ENCODE peak calls at places on chromosomes 3 and 15, in six cellular contexts. X is K562, C is HCT116, Z is GM23338, B is SK-N-SH, M is HepG2. Q is an unnamed sample. For H3K27me3, the result is how much of the 10 kb centered on the place peaks cover.

GRCh38 chr3:25817107-25817506 is 27.2 kb downstream of the OXSM start:
- DNase-seq in M (no peak), C (no peak), Z (no peak), B (no peak), X (no peak), Q (no peak)

GRCh38 chr3:55485208-55485791 is 1.8 kb downstream of the WNT5A start:
- DNase-seq in B (peak), M (peak), X (peak), C (no peak), Z (peak), Q (peak)

GRCh38 chr3:37338500-37338899 is 164.1 kb upstream of the LRRFIP2 start:
- DNase-seq in Z (no peak), X (no peak), C (no peak), B (no peak), M (no peak), Q (peak)

GRCh38 chr15:23642413-23643044 is 5.1 kb downstream of the MAGEL2 start:
- DNase-seq in Z (peak), C (peak), X (peak), M (peak), B (peak), Q (peak)

GRCh38 chr3:46845860-46846623 is 17.2 kb downstream of the MYL3 start:
- DNase-seq in Z (peak), C (no peak), B (peak), M (no peak), X (peak), Q (peak)

GRCh38 chr3:106542101-106542769 is 673.4 kb upstream of the CBLB start:
- DNase-seq in B (no peak), Z (peak), M (no peak), X (no peak), C (no peak), Q (no peak)

GRCh38 chr3:23404241-23404640 is 201.1 kb downstream of the UBE2E2 start:
- DNase-seq in M (no peak), X (no peak), Z (no peak), C (no peak), B (no peak), Q (no peak)

GRCh38 chr3:118501152-118501551 is 533.5 kb downstream of the IGSF11 start:
- DNase-seq in X (no peak), B (peak), M (peak), C (peak), Z (peak), Q (no peak)

GRCh38 chr15:32683906-32684584 is 33.8 kb upstream of the GREM1 start:
- DNase-seq in C (no peak), Z (no peak), M (no peak), B (no peak), X (no peak), Q (peak)

GRCh38 chr15:99738047-99738847 is 5.0 kb upstream of the LYSMD4 start:
- DNase-seq in Z (no peak), M (peak), B (no peak), X (peak), C (no peak), Q (no peak)

GRCh38 chr3:69080233-69080644 is at the start of gene UBA3:
- DNase-seq in X (peak), C (peak), Z (peak), M (peak), B (peak), Q (peak)

GRCh38 chr3:12227833-12228232 is 61.0 kb upstream of the PPARG start:
- DNase-seq in X (no peak), C (no peak), M (no peak), B (no peak), Z (no peak), Q (no peak)

GRCh38 chr3:10228248-10228950 is 19.9 kb upstream of the TATDN2 start:
- DNase-seq in M (no peak), B (no peak), X (no peak), C (no peak), Z (no peak), Q (peak)

GRCh38 chr3:129323651-129324294 is 45.1 kb downstream of the HMCES start:
- DNase-seq in X (peak), C (no peak), B (no peak), Z (no peak), M (no peak), Q (no peak)

GRCh38 chr15:66172339-66172980 is 81.1 kb downstream of the MEGF11 start:
- DNase-seq in M (no peak), X (no peak), B (no peak), Z (no peak), C (no peak), Q (no peak)

GRCh38 chr15:75663931-75664421 is 16.3 kb downstream of the SNX33 start:
- DNase-seq in X (no peak), Z (no peak), B (no peak), C (no peak), M (no peak), Q (no peak)

GRCh38 chr15:52011711-52012144 is 7.3 kb upstream of the MAPK6 start:
- DNase-seq in B (no peak), X (no peak), M (peak), Z (no peak), C (no peak), Q (no peak)

GRCh38 chr3:56025316-56025715 is 443.0 kb downstream of the ERC2 start:
- DNase-seq in X (no peak), Z (no peak), C (no peak), B (no peak), M (no peak), Q (no peak)

GRCh38 chr3:169661567-169662214 is 1.8 kb downstream of the MECOM start:
- DNase-seq in M (no peak), B (peak), Z (peak), C (no peak), X (no peak), Q (no peak)

GRCh38 chr3:149243540-149243939 is 21.9 kb upstream of the CP start:
- DNase-seq in B (no peak), X (no peak), C (no peak), Z (no peak), M (no peak), Q (no peak)

GRCh38 chr15:77538793-77539487 is 93.8 kb downstream of the LINGO1 start:
- DNase-seq in B (no peak), Z (no peak), M (no peak), X (no peak), C (no peak), Q (no peak)

GRCh38 chr3:64398431-64398830 is 173.2 kb upstream of the PRICKLE2 start:
- DNase-seq in B (no peak), Z (no peak), M (no peak), C (no peak), X (no peak), Q (no peak)

GRCh38 chr15:78605680-78606079 is 15.1 kb downstream of the CHRNA3 start:
- DNase-seq in M (no peak), Z (no peak), B (no peak), X (no peak), C (no peak), Q (no peak)

GRCh38 chr15:44584162-44584749 is 47.3 kb downstream of the EIF3J start:
- DNase-seq in M (peak), X (peak), B (peak), C (peak), Z (peak), Q (no peak)

GRCh38 chr15:71424765-71425164 is 309.5 kb downstream of the THSD4 start:
- DNase-seq in Z (no peak), B (no peak), C (no peak), M (no peak), X (no peak), Q (no peak)

GRCh38 chr3:190077646-190078045 is 43.1 kb downstream of the P3H2 start:
- DNase-seq in X (no peak), Z (no peak), C (no peak), B (no peak), M (no peak), Q (no peak)

GRCh38 chr3:110773413-110773954 is 298.1 kb upstream of the NECTIN3 start:
- DNase-seq in M (peak), X (no peak), B (no peak), Z (no peak), C (peak), Q (no peak)

GRCh38 chr3:171380084-171380483 is 80.1 kb downstream of the TNIK start:
- DNase-seq in M (no peak), C (no peak), X (no peak), B (no peak), Z (no peak), Q (no peak)

GRCh38 chr3:196192036-196193001 is 18.9 kb downstream of the ZDHHC19 start:
- DNase-seq in B (peak), C (no peak), Z (peak), M (peak), X (peak), Q (peak)

GRCh38 chr15:25171111-25171811 is 216.5 kb downstream of the SNRPN start:
- DNase-seq in Z (no peak), X (no peak), B (no peak), M (no peak), C (no peak), Q (no peak)

GRCh38 chr15:79329186-79329611 is 18.3 kb downstream of the TMED3 start:
- DNase-seq in B (no peak), C (no peak), X (peak), Z (no peak), M (peak), Q (no peak)

GRCh38 chr3:170232266-170232665 is 10.0 kb downstream of the PRKCI start:
- DNase-seq in X (no peak), C (no peak), Z (no peak), M (no peak), B (no peak), Q (no peak)

GRCh38 chr3:40079203-40079844 is 230.2 kb upstream of the EIF1B start:
- DNase-seq in B (no peak), M (peak), C (no peak), X (no peak), Z (peak), Q (no peak)

GRCh38 chr3:49132437-49133225 is at the start of gene LAMB2:
- DNase-seq in X (peak), B (peak), Z (peak), C (peak), M (peak), Q (no peak)

GRCh38 chr3:194009019-194009418 is 126.9 kb upstream of the HES1 start:
- DNase-seq in Z (peak), M (no peak), C (no peak), X (no peak), B (no peak), Q (no peak)

GRCh38 chr15:42832577-42832976 is 88.0 kb downstream of the TTBK2 start:
- DNase-seq in B (no peak), Z (no peak), X (no peak), M (no peak), C (peak), Q (no peak)

GRCh38 chr15:70241031-70241430 is 143.3 kb upstream of the TLE3 start:
- DNase-seq in C (no peak), M (no peak), B (no peak), X (no peak), Z (no peak), Q (no peak)

GRCh38 chr3:143480306-143480852 is 360.8 kb downstream of the CHST2 start:
- DNase-seq in Z (no peak), C (no peak), M (no peak), X (no peak), B (no peak), Q (no peak)

DNA sequence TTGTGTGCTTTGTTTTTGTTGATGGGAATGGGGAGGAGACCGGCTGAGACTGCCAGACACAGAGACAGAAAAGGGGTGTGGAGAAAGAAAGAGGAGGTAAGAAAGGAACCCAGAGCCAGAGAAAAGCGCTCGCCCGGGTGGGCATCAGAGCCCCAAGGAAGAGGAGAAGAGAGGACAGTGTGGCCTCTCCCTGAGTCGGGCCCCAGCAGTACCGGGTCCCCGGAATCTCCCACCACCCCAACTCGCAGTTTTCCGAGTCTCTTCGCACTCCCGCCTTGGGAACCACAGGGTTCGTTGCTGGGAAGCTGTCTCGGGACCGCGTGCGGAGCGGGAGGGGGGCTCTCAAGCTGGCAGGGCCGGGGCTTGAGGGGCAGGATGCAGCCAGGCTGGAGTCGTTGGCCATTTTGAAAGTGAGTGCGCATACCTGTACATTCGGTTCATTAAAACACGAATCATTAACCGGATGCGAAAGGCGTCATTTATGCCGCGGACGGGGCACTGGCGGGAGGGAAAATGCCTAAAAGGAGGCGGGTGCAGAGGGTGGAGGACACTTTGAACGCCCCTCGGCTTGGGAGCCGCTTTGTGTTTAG is 3.2 kb downstream of the SKOR1 start:
- DNase-seq in B (no peak), Z (peak), X (no peak), M (no peak), C (no peak), Q (no peak)
- TF ChIP-seq REST in B (no peak), Z (no peak), X (no peak), M (no peak), C (no peak), Q (no peak)

DNA sequence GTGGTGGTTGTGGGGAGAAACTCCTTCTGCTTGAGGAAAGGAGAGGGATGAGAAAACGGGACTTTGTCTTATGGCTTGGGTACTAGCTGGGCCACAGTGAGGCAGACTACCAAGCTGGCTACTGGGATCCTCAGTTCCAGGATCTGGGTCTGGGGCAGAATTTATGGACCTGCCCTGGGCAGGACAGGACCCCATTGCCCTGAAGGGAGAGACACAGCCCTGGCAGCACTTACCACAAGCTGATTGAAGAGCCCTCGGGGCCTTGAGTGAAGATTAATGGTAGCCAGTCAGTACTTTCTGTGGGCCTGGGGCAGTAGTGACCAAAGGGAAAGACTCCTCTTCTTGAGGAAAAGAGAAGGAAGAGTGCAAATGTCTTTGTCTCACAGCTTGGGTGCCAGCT is 799.7 kb downstream of the SI start:
- DNase-seq in M (no peak), C (no peak), B (no peak), Z (no peak), X (no peak), Q (no peak)
- H3K4me3 ChIP-seq in M (no peak), C (no peak), B (no peak), Z (no peak), X (no peak), Q (no peak)

GRCh38 chr3:42421818-42422796 is 11.7 kb upstream of the LYZL4 start:
- DNase-seq in M (peak), X (no peak), B (no peak), C (no peak), Z (no peak), Q (no peak)
- H3K27me3 ChIP-seq in M (under half), X (under half), B (under half), C (under half), Z (under half), Q (under half)

DNA sequence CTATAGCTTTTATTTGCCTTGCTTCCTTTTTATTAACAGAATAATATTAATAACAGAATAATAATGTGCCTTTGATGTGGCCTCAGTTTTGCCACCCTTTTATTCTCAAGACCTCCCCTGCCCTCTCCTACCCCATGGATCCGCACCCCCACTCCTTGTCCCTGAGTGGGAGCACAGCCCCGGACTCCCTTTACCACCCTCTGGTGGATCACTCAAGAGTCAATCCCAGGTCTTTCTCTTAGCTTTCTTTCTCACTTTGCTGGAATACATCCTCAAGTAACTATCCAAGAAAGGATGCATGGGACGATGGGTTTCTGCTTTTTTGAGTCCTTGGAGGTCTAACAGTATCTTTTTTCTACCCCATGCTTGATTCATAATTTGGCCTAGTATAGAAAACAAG is 63.4 kb downstream of the KLF13 start:
- DNase-seq in M (no peak), Z (no peak), X (no peak), C (no peak), B (no peak), Q (no peak)
- TF ChIP-seq REST in M (no peak), Z (no peak), X (no peak), C (no peak), B (no peak), Q (no peak)

DNA sequence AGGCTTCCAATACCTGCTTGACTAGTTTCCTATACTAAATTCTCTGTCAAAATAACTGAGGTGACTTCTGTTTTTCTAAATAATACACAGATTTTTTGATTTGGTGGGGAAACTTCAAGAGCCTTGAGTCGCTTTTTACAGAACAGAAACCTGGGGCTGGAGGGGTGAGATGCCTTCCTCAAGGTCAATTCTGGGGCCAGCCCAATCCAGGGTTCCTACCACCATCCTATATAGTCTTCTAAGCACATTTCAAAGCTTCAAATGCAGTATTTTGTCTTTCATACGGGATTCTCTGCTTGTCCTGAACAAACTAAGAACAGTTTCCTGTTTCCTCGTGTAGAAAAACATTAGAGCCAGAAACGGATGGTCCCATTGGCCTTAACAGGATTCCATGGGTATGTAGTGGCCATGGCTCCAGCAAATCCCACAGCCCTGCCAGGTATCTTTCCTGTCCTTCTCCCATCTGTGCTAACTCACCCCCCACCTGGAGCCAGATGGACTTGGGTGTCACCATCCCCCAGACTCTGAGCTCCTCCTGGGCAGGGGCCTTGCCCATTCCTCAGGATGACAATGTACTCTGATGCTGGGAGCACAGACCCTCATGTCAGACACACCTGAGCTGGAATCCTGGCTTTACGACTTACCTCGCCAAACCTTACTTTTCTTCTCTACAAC is 146.9 kb downstream of the KLF13 start:
- DNase-seq in B (no peak), C (no peak), Z (no peak), X (no peak), M (no peak), Q (no peak)
- H3K4me3 ChIP-seq in B (no peak), C (no peak), Z (no peak), X (no peak), M (no peak), Q (no peak)

DNA sequence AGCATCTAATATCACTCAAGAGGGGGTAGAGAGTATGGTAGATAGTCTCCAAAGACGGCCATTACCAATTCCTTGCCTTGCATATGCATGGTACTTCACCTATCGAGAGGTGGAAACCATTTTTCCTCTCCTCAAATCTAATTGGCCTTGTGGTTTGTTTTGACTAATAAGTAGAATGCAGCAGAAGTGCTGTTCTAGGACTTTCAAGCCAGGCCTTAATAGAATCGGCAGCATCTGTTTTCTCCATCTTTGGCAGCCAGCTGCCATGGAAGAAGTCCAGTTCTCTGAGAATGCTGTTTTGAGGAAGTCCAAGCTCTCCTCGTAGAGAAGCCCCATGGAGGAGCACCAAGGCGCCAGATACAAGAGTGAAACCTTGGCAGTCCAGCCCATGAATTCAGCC is 59.1 kb upstream of the RASGRP1 start:
- DNase-seq in Z (no peak), B (no peak), C (no peak), X (no peak), M (no peak), Q (no peak)
- H3K27me3 ChIP-seq in Z (under half), B (under half), C (under half), X (under half), M (under half), Q (under half)

DNA sequence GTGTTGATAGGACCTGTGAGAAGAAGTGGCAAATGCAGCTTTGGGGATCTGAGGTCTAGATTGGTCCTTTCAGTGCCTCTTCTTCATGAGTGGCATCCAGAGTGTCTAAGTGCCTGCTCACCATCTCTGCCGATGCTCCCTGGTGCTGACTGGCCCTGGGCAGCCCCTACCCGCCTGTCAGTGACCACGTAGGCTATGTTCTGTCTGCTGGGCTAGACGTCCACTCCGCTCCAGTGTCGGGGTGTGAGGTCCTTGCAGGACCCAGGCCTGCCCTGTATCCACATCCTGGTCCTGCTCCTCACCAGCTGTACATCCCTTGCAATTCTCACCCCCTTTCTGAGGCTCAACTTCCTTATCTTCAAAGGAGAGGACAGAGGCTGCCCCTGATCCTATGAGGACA is 48.3 kb upstream of the PRR23E start:
- DNase-seq in M (no peak), X (no peak), B (no peak), C (no peak), Z (no peak), Q (no peak)
- TF ChIP-seq REST in M (no peak), X (no peak), B (no peak), C (no peak), Z (no peak), Q (no peak)

Q was measured in HL-60.